ENCODE peak calls at places on chromosomes 6 and 20, in eight cellular contexts. One of them, this sample, is unnamed.
A peak's percentile ranks its signal among the peaks of the same experiment; 100 is the strongest.

GRCh38 chr20:4135385-4136077 is 120.2 kb upstream of the RNF24 start:
- DNase-seq in tibial artery: no peak
- DNase-seq in tibial nerve: no peak
- DNase-seq in uterus: peak; percentile 43
- DNase-seq in A549: peak; percentile 100
- DNase-seq in neural crest cell: no peak
- DNase-seq in coronary artery: no peak
- DNase-seq in fibroblast of the aortic adventitia: peak; percentile 98
- DNase-seq in this sample: no peak

GRCh38 chr6:70221025-70221714 is 81.7 kb downstream of the COL9A1 start:
- DNase-seq in tibial artery: no peak
- DNase-seq in tibial nerve: no peak
- DNase-seq in uterus: no peak
- DNase-seq in A549: peak; percentile 12
- DNase-seq in neural crest cell: no peak
- DNase-seq in coronary artery: no peak
- DNase-seq in fibroblast of the aortic adventitia: peak; percentile 39
- DNase-seq in this sample: no peak

GRCh38 chr20:10655723-10656122 is 18.1 kb downstream of the JAG1 start:
- DNase-seq in tibial artery: peak; percentile 10
- DNase-seq in tibial nerve: no peak
- DNase-seq in uterus: no peak
- DNase-seq in A549: no peak
- DNase-seq in neural crest cell: no peak
- DNase-seq in coronary artery: no peak
- DNase-seq in fibroblast of the aortic adventitia: no peak
- DNase-seq in this sample: no peak

GRCh38 chr6:36978687-36979086 is 7.3 kb downstream of the MTCH1 start:
- DNase-seq in tibial artery: no peak
- DNase-seq in tibial nerve: no peak
- DNase-seq in uterus: no peak
- DNase-seq in A549: no peak
- DNase-seq in neural crest cell: no peak
- DNase-seq in coronary artery: no peak
- DNase-seq in fibroblast of the aortic adventitia: peak; percentile 37
- DNase-seq in this sample: no peak

GRCh38 chr6:72424476-72424875 is 197.4 kb upstream of the KCNQ5 start:
- DNase-seq in tibial artery: no peak
- DNase-seq in tibial nerve: no peak
- DNase-seq in uterus: no peak
- DNase-seq in A549: no peak
- DNase-seq in neural crest cell: no peak
- DNase-seq in coronary artery: no peak
- DNase-seq in fibroblast of the aortic adventitia: no peak
- DNase-seq in this sample: no peak

GRCh38 chr20:58182521-58183140 is 45.8 kb downstream of the ANKRD60 start:
- DNase-seq in tibial artery: no peak
- DNase-seq in tibial nerve: no peak
- DNase-seq in uterus: no peak
- DNase-seq in A549: no peak
- DNase-seq in neural crest cell: no peak
- DNase-seq in coronary artery: no peak
- DNase-seq in fibroblast of the aortic adventitia: no peak
- DNase-seq in this sample: no peak

GRCh38 chr20:46057856-46058655 is 29.0 kb downstream of the SLC12A5 start:
- DNase-seq in tibial artery: peak; percentile 59
- DNase-seq in tibial nerve: peak; percentile 25
- DNase-seq in uterus: peak; percentile 24
- DNase-seq in A549: no peak
- DNase-seq in neural crest cell: peak; percentile 45
- DNase-seq in coronary artery: no peak
- DNase-seq in fibroblast of the aortic adventitia: peak; percentile 34
- DNase-seq in this sample: no peak

GRCh38 chr20:2348336-2348735 is 32.4 kb upstream of the TGM6 start:
- DNase-seq in tibial artery: no peak
- DNase-seq in tibial nerve: no peak
- DNase-seq in uterus: no peak
- DNase-seq in A549: no peak
- DNase-seq in neural crest cell: no peak
- DNase-seq in coronary artery: no peak
- DNase-seq in fibroblast of the aortic adventitia: no peak
- DNase-seq in this sample: no peak

GRCh38 chr6:43253401-43253800 is 10.1 kb downstream of the TTBK1 start:
- DNase-seq in tibial artery: no peak
- DNase-seq in tibial nerve: no peak
- DNase-seq in uterus: no peak
- DNase-seq in A549: no peak
- DNase-seq in neural crest cell: no peak
- DNase-seq in coronary artery: no peak
- DNase-seq in fibroblast of the aortic adventitia: no peak
- DNase-seq in this sample: no peak

GRCh38 chr6:49082611-49083010 is 380.4 kb downstream of the MMUT start:
- DNase-seq in tibial artery: no peak
- DNase-seq in tibial nerve: no peak
- DNase-seq in uterus: no peak
- DNase-seq in A549: no peak
- DNase-seq in neural crest cell: no peak
- DNase-seq in coronary artery: no peak
- DNase-seq in fibroblast of the aortic adventitia: no peak
- DNase-seq in this sample: no peak

GRCh38 chr6:104956663-104957294 is at the start of gene LIN28B:
- DNase-seq in tibial artery: no peak
- DNase-seq in tibial nerve: no peak
- DNase-seq in uterus: no peak
- DNase-seq in A549: peak; percentile 60
- DNase-seq in neural crest cell: no peak
- DNase-seq in coronary artery: no peak
- DNase-seq in fibroblast of the aortic adventitia: no peak
- DNase-seq in this sample: no peak

GRCh38 chr6:131063028-131063763 is at the start of gene EPB41L2:
- DNase-seq in tibial artery: peak; percentile 81
- DNase-seq in tibial nerve: peak; percentile 70
- DNase-seq in uterus: peak; percentile 88
- DNase-seq in A549: peak; percentile 79
- DNase-seq in neural crest cell: peak; percentile 91
- DNase-seq in coronary artery: peak; percentile 94
- DNase-seq in fibroblast of the aortic adventitia: peak; percentile 85
- DNase-seq in this sample: peak; percentile 46

GRCh38 chr6:49430187-49430586 is 32.9 kb downstream of the MMUT start:
- DNase-seq in tibial artery: no peak
- DNase-seq in tibial nerve: no peak
- DNase-seq in uterus: no peak
- DNase-seq in A549: peak; percentile 1
- DNase-seq in neural crest cell: no peak
- DNase-seq in coronary artery: no peak
- DNase-seq in fibroblast of the aortic adventitia: no peak
- DNase-seq in this sample: no peak

GRCh38 chr20:6075428-6076219 is 21.8 kb upstream of the LRRN4 start:
- DNase-seq in tibial artery: no peak
- DNase-seq in tibial nerve: no peak
- DNase-seq in uterus: no peak
- DNase-seq in A549: no peak
- DNase-seq in neural crest cell: no peak
- DNase-seq in coronary artery: no peak
- DNase-seq in fibroblast of the aortic adventitia: peak; percentile 44
- DNase-seq in this sample: no peak

GRCh38 chr20:23988561-23988960 is at the start of gene GGTLC1:
- DNase-seq in tibial artery: no peak
- DNase-seq in tibial nerve: no peak
- DNase-seq in uterus: no peak
- DNase-seq in A549: no peak
- DNase-seq in neural crest cell: no peak
- DNase-seq in coronary artery: no peak
- DNase-seq in fibroblast of the aortic adventitia: no peak
- DNase-seq in this sample: no peak

GRCh38 chr20:44833437-44833836 is 23.1 kb upstream of the RIMS4 start:
- DNase-seq in tibial artery: no peak
- DNase-seq in tibial nerve: no peak
- DNase-seq in uterus: no peak
- DNase-seq in A549: no peak
- DNase-seq in neural crest cell: no peak
- DNase-seq in coronary artery: no peak
- DNase-seq in fibroblast of the aortic adventitia: no peak
- DNase-seq in this sample: no peak

GRCh38 chr20:21622097-21622496 is 83.4 kb upstream of the PAX1 start:
- DNase-seq in tibial artery: no peak
- DNase-seq in tibial nerve: no peak
- DNase-seq in uterus: no peak
- DNase-seq in A549: no peak
- DNase-seq in neural crest cell: no peak
- DNase-seq in coronary artery: no peak
- DNase-seq in fibroblast of the aortic adventitia: no peak
- DNase-seq in this sample: no peak

GRCh38 chr20:62726716-62727583 is 18.3 kb downstream of the NTSR1 start:
- DNase-seq in tibial artery: no peak
- DNase-seq in tibial nerve: no peak
- DNase-seq in uterus: no peak
- DNase-seq in A549: no peak
- DNase-seq in neural crest cell: no peak
- DNase-seq in coronary artery: no peak
- DNase-seq in fibroblast of the aortic adventitia: no peak
- DNase-seq in this sample: no peak

GRCh38 chr6:17200395-17200794 is 80.8 kb upstream of the RBM24 start:
- DNase-seq in tibial artery: no peak
- DNase-seq in tibial nerve: no peak
- DNase-seq in uterus: no peak
- DNase-seq in A549: no peak
- DNase-seq in neural crest cell: peak; percentile 20
- DNase-seq in coronary artery: no peak
- DNase-seq in fibroblast of the aortic adventitia: no peak
- DNase-seq in this sample: no peak
- TF ChIP-seq CTCF in tibial artery: no peak
- TF ChIP-seq CTCF in tibial nerve: no peak
- TF ChIP-seq CTCF in uterus: no peak
- TF ChIP-seq CTCF in A549: no peak
- TF ChIP-seq CTCF in neural crest cell: peak; percentile 47
- TF ChIP-seq CTCF in coronary artery: no peak
- TF ChIP-seq CTCF in fibroblast of the aortic adventitia: no peak
- TF ChIP-seq CTCF in this sample: no peak

DNA sequence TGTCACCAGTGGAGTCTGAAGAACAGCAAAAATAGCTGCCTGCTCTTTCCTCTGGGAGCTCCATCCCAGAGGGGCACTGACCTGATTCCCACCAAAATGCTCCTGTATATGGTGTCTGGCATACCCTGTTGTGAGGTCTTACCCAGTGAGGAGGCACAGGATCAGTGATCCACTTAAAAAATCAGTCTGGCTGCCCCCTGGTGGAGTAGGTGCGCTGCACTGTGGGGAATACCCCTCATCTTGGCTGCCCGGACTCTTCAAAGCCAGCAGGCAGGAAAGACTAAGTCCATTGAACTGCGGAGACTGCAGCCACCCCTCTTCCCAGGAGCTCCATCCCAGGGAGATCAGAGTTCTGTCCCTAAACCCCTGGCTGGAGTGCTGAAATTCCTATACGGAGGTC is 230.9 kb upstream of the HTR1E start:
- DNase-seq in tibial artery: no peak
- DNase-seq in tibial nerve: no peak
- DNase-seq in uterus: no peak
- DNase-seq in A549: no peak
- DNase-seq in neural crest cell: no peak
- DNase-seq in coronary artery: no peak
- DNase-seq in fibroblast of the aortic adventitia: no peak
- DNase-seq in this sample: no peak
- TF ChIP-seq CTCF in tibial artery: no peak
- TF ChIP-seq CTCF in tibial nerve: no peak
- TF ChIP-seq CTCF in uterus: no peak
- TF ChIP-seq CTCF in A549: no peak
- TF ChIP-seq CTCF in neural crest cell: peak; percentile 27
- TF ChIP-seq CTCF in coronary artery: no peak
- TF ChIP-seq CTCF in fibroblast of the aortic adventitia: no peak
- TF ChIP-seq CTCF in this sample: no peak

GRCh38 chr20:37757550-37757949 is 63.7 kb downstream of the CTNNBL1 start:
- DNase-seq in tibial artery: no peak
- DNase-seq in tibial nerve: no peak
- DNase-seq in uterus: no peak
- DNase-seq in A549: no peak
- DNase-seq in neural crest cell: no peak
- DNase-seq in coronary artery: no peak
- DNase-seq in fibroblast of the aortic adventitia: no peak
- DNase-seq in this sample: no peak
- TF ChIP-seq CTCF in tibial artery: no peak
- TF ChIP-seq CTCF in tibial nerve: no peak
- TF ChIP-seq CTCF in uterus: no peak
- TF ChIP-seq CTCF in A549: no peak
- TF ChIP-seq CTCF in neural crest cell: no peak
- TF ChIP-seq CTCF in coronary artery: no peak
- TF ChIP-seq CTCF in fibroblast of the aortic adventitia: no peak
- TF ChIP-seq CTCF in this sample: peak; percentile 10

DNA sequence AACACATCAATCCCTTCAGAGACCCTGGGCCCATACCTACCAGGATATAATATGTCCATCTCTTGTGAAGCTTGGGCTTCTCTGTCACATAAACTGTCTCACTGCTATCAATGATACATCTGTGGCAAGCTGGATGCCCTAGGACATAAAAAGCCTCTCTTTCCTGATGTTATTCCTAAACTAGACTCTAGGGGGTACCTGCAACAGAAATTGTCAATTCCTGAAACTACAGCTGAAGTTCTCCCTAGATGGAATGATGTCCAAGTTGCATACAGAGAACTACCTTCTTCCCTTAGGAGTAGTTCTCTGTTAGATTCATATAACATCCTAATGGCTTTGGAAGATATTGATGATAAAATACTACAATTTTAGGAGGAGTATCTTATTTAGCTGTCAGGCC is 35.8 kb downstream of the TBX18 start:
- DNase-seq in tibial artery: no peak
- DNase-seq in tibial nerve: no peak
- DNase-seq in uterus: no peak
- DNase-seq in A549: peak; percentile 54
- DNase-seq in neural crest cell: no peak
- DNase-seq in coronary artery: no peak
- DNase-seq in fibroblast of the aortic adventitia: no peak
- DNase-seq in this sample: no peak
- TF ChIP-seq CTCF in tibial artery: no peak
- TF ChIP-seq CTCF in tibial nerve: no peak
- TF ChIP-seq CTCF in uterus: peak; percentile 9
- TF ChIP-seq CTCF in A549: no peak
- TF ChIP-seq CTCF in neural crest cell: peak; percentile 55
- TF ChIP-seq CTCF in coronary artery: no peak
- TF ChIP-seq CTCF in fibroblast of the aortic adventitia: peak; percentile 47
- TF ChIP-seq CTCF in this sample: peak; percentile 16

DNA sequence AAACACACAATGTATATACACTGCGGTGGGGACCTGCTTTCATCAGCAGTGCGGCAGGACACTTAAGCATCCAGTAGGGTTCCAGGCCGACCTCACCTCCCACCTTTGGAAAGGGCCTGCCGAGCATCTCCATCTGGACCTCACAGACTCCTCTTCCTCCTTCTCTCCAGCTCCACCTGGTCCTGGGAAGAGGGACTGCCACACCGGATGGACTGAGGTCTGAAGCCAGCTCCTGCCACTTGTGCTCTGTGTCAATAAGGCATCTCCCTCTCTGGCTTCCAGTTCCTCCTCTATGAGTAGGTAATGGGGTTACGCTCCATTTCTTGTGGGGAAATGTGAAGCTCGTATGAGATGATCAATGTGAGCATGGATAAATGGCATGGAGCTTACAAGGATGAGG is 19.1 kb upstream of the NNAT start:
- DNase-seq in tibial artery: no peak
- DNase-seq in tibial nerve: no peak
- DNase-seq in uterus: no peak
- DNase-seq in A549: peak; percentile 29
- DNase-seq in neural crest cell: no peak
- DNase-seq in coronary artery: no peak
- DNase-seq in fibroblast of the aortic adventitia: no peak
- DNase-seq in this sample: no peak
- TF ChIP-seq CTCF in tibial artery: no peak
- TF ChIP-seq CTCF in tibial nerve: no peak
- TF ChIP-seq CTCF in uterus: no peak
- TF ChIP-seq CTCF in A549: no peak
- TF ChIP-seq CTCF in neural crest cell: no peak
- TF ChIP-seq CTCF in coronary artery: no peak
- TF ChIP-seq CTCF in fibroblast of the aortic adventitia: no peak
- TF ChIP-seq CTCF in this sample: no peak

GRCh38 chr6:147468634-147469033 is 39.9 kb upstream of the SAMD5 start:
- DNase-seq in tibial artery: no peak
- DNase-seq in tibial nerve: no peak
- DNase-seq in uterus: no peak
- DNase-seq in A549: peak; percentile 1
- DNase-seq in neural crest cell: no peak
- DNase-seq in coronary artery: no peak
- DNase-seq in fibroblast of the aortic adventitia: no peak
- DNase-seq in this sample: no peak
- TF ChIP-seq CTCF in tibial artery: no peak
- TF ChIP-seq CTCF in tibial nerve: no peak
- TF ChIP-seq CTCF in uterus: no peak
- TF ChIP-seq CTCF in A549: no peak
- TF ChIP-seq CTCF in neural crest cell: no peak
- TF ChIP-seq CTCF in coronary artery: no peak
- TF ChIP-seq CTCF in fibroblast of the aortic adventitia: no peak
- TF ChIP-seq CTCF in this sample: no peak